ENCODE peak calls at places on chromosomes 12 and 14, in five cellular contexts. Z is HT-29, W is RPMI7951, P is fibroblast of gingiva, S is A172. K is an unnamed sample.

GRCh38 chr12:26080911-26081310 is 43.9 kb downstream of the BHLHE41 start:
- DNase-seq in Z (no peak), W (no peak), P (no peak), S (no peak), K (no peak)

GRCh38 chr14:77212933-77213656 is 31.5 kb downstream of the TMEM63C start:
- DNase-seq in Z (peak), W (peak), P (no peak), S (peak), K (peak)

GRCh38 chr12:46523863-46524770 is 151.5 kb upstream of the SLC38A2 start:
- DNase-seq in Z (peak), W (peak), P (peak), S (peak), K (no peak)

GRCh38 chr14:32457213-32457920 is 128.3 kb downstream of the AKAP6 start:
- DNase-seq in Z (no peak), W (no peak), P (no peak), S (no peak), K (no peak)

GRCh38 chr14:51638071-51638944 is 13.4 kb upstream of the FRMD6 start:
- DNase-seq in Z (peak), W (peak), P (peak), S (peak), K (no peak)

GRCh38 chr12:92141585-92142244 is 3.9 kb downstream of the BTG1 start:
- DNase-seq in Z (peak), W (no peak), P (no peak), S (no peak), K (no peak)

GRCh38 chr14:58100735-58101368 is 51.2 kb downstream of the ARMH4 start:
- DNase-seq in Z (no peak), W (peak), P (no peak), S (no peak), K (no peak)

GRCh38 chr12:96040305-96041133 is 5.1 kb upstream of the LTA4H start:
- DNase-seq in Z (no peak), W (no peak), P (no peak), S (no peak), K (no peak)

GRCh38 chr14:68492889-68493288 is 300.0 kb downstream of the ZFP36L1 start:
- DNase-seq in Z (no peak), W (no peak), P (no peak), S (no peak), K (no peak)

GRCh38 chr14:92040431-92041040 is 677 bp upstream of the TRIP11 start:
- DNase-seq in Z (peak), W (peak), P (peak), S (peak), K (no peak)

GRCh38 chr12:114744696-114745095 is 60.7 kb upstream of the TBX3 start:
- DNase-seq in Z (no peak), W (no peak), P (peak), S (no peak), K (no peak)

GRCh38 chr12:52401926-52402325 is 4.2 kb downstream of the KRT82 start:
- DNase-seq in Z (no peak), W (no peak), P (no peak), S (no peak), K (no peak)

GRCh38 chr12:2108975-2109671 is 56.3 kb downstream of the CACNA1C start:
- DNase-seq in Z (no peak), W (no peak), P (no peak), S (no peak), K (no peak)

GRCh38 chr12:116376354-116377193 is 99.1 kb upstream of the MED13L start:
- DNase-seq in Z (no peak), W (peak), P (peak), S (peak), K (no peak)

GRCh38 chr12:19643635-19644034 is 204.3 kb downstream of the AEBP2 start:
- DNase-seq in Z (peak), W (peak), P (peak), S (peak), K (no peak)

GRCh38 chr12:128076188-128076587 is 190.8 kb upstream of the TMEM132C start:
- DNase-seq in Z (no peak), W (peak), P (no peak), S (peak), K (no peak)

GRCh38 chr14:91985521-91986255 is 38.2 kb upstream of the FBLN5 start:
- DNase-seq in Z (no peak), W (no peak), P (peak), S (no peak), K (no peak)

GRCh38 chr12:67545298-67545697 is 103.2 kb upstream of the DYRK2 start:
- DNase-seq in Z (no peak), W (no peak), P (no peak), S (no peak), K (no peak)

GRCh38 chr12:108757842-108758241 is 26.5 kb upstream of the CORO1C start:
- DNase-seq in Z (no peak), W (no peak), P (no peak), S (no peak), K (no peak)

GRCh38 chr14:86911506-86911905 is 1081.5 kb downstream of the GALC start:
- DNase-seq in Z (no peak), W (no peak), P (no peak), S (no peak), K (no peak)

GRCh38 chr12:19285793-19286448 is 153.4 kb upstream of the AEBP2 start:
- DNase-seq in Z (no peak), W (no peak), P (no peak), S (no peak), K (no peak)

GRCh38 chr14:99393059-99393655 is 87.5 kb downstream of the SETD3 start:
- DNase-seq in Z (peak), W (peak), P (no peak), S (no peak), K (no peak)

GRCh38 chr14:49692895-49693737 is at the start of gene KLHDC1:
- DNase-seq in Z (peak), W (peak), P (peak), S (peak), K (peak)

GRCh38 chr14:80325688-80326087 is 114.4 kb upstream of the DIO2 start:
- DNase-seq in Z (no peak), W (no peak), P (no peak), S (no peak), K (no peak)

GRCh38 chr14:61252354-61253063 is 28.6 kb downstream of the TMEM30B start:
- DNase-seq in Z (peak), W (peak), P (peak), S (peak), K (peak)

GRCh38 chr12:115570271-115570777 is 707.2 kb downstream of the MED13L start:
- DNase-seq in Z (no peak), W (peak), P (peak), S (no peak), K (peak)

GRCh38 chr12:29350080-29350479 is 30.9 kb downstream of the ERGIC2 start:
- DNase-seq in Z (peak), W (peak), P (peak), S (peak), K (no peak)

GRCh38 chr12:77231548-77231947 is 166.2 kb upstream of the E2F7 start:
- DNase-seq in Z (no peak), W (peak), P (peak), S (peak), K (no peak)

GRCh38 chr14:68210729-68211299 is 391.2 kb downstream of the RAD51B start:
- DNase-seq in Z (peak), W (peak), P (peak), S (peak), K (no peak)

GRCh38 chr14:58746261-58746660 is 108.5 kb downstream of the DACT1 start:
- DNase-seq in Z (peak), W (peak), P (peak), S (peak), K (no peak)

GRCh38 chr12:66268562-66268961 is 33.7 kb upstream of the HELB start:
- DNase-seq in Z (no peak), W (no peak), P (no peak), S (no peak), K (no peak)

GRCh38 chr14:104443391-104444158 is 136.0 kb upstream of the C14orf180 start:
- DNase-seq in Z (peak), W (no peak), P (no peak), S (no peak), K (peak)

GRCh38 chr12:31572900-31573299 is 18.0 kb downstream of the DENND5B start:
- DNase-seq in Z (no peak), W (no peak), P (no peak), S (no peak), K (no peak)

GRCh38 chr14:39229222-39229543 is 4.5 kb upstream of the MIA2 start:
- DNase-seq in Z (no peak), W (peak), P (no peak), S (no peak), K (no peak)